ENCODE peak calls at places on chromosomes 13 and 19, in seven cellular contexts. E is mammary epithelial cell, Z is HCT116, Y is A549, K is hepatocyte, R is neural progenitor cell, A is PC-9. X is an unnamed sample.

GRCh38 chr13:110185696-110186095 is 121.3 kb downstream of the COL4A1 start:
- DNase-seq in Z (no peak), E (no peak), K (no peak), A (no peak), R (no peak), Y (no peak), X (peak; percentile 9)

GRCh38 chr19:34230833-34231232 is 23.5 kb upstream of the GARRE1 start:
- DNase-seq in K (no peak), R (no peak), Y (no peak), E (no peak), A (no peak), Z (no peak), X (no peak)

GRCh38 chr13:51971520-51972426 is 39.5 kb downstream of the ATP7B start:
- DNase-seq in K (no peak), Y (no peak), R (no peak), E (no peak), Z (no peak), A (no peak), X (no peak)

GRCh38 chr19:48415395-48415794 is 21.9 kb downstream of the GRIN2D start:
- DNase-seq in R (peak; percentile 77), E (peak; percentile 29), Y (peak; percentile 93), K (peak; percentile 84), A (peak; percentile 71), Z (peak; percentile 84), X (peak; percentile 89)

GRCh38 chr13:98484289-98485219 is 92.4 kb downstream of the STK24 start:
- DNase-seq in K (peak; percentile 91), Z (peak; percentile 97), R (peak; percentile 85), E (peak; percentile 99), A (peak; percentile 94), Y (peak; percentile 96), X (peak; percentile 99)

GRCh38 chr19:43763473-43763939 is 8.7 kb upstream of the SMG9 start:
- DNase-seq in R (no peak), Z (no peak), Y (no peak), E (no peak), A (no peak), K (no peak), X (peak; percentile 79)

GRCh38 chr13:97212540-97213146 is 9.5 kb upstream of the MBNL2 start:
- DNase-seq in E (peak; percentile 67), Z (no peak), K (peak; percentile 36), A (peak; percentile 40), Y (peak; percentile 48), R (no peak), X (peak; percentile 69)

GRCh38 chr19:34404109-34404909 is at the start of gene PDCD2L:
- DNase-seq in Z (peak; percentile 88), R (peak; percentile 97), A (peak; percentile 87), E (peak; percentile 81), Y (peak; percentile 97), K (peak; percentile 96), X (peak; percentile 93)

GRCh38 chr19:45113628-45114027 is 20.6 kb downstream of the PPP1R37 start:
- DNase-seq in A (peak; percentile 46), R (no peak), Z (no peak), E (no peak), K (peak; percentile 82), Y (no peak), X (no peak)

GRCh38 chr13:70107498-70108271 is at the start of gene ATXN8OS:
- DNase-seq in K (peak; percentile 9), A (no peak), E (peak; percentile 4), Z (no peak), R (peak; percentile 61), Y (no peak), X (no peak)

GRCh38 chr13:59997976-59998375 is 165.8 kb downstream of the DIAPH3 start:
- DNase-seq in Y (no peak), E (no peak), K (no peak), A (no peak), R (no peak), Z (no peak), X (no peak)

GRCh38 chr13:44243198-44243852 is 130.3 kb upstream of the SERP2 start:
- DNase-seq in Z (peak; percentile 92), K (peak; percentile 46), Y (peak; percentile 66), A (peak; percentile 78), E (peak; percentile 78), R (peak; percentile 59), X (peak; percentile 73)

GRCh38 chr13:110665491-110666254 is 40.2 kb downstream of the CARS2 start:
- DNase-seq in R (no peak), E (no peak), Y (no peak), Z (no peak), A (no peak), K (no peak), X (no peak)

GRCh38 chr13:36992362-36992761 is 6.8 kb downstream of the ALG5 start:
- DNase-seq in K (no peak), Y (no peak), Z (no peak), E (no peak), A (no peak), R (no peak), X (no peak)

GRCh38 chr13:66714795-66715194 is 515.3 kb downstream of the PCDH9 start:
- DNase-seq in K (no peak), A (no peak), Y (no peak), R (no peak), Z (no peak), E (no peak), X (no peak)

GRCh38 chr19:6228523-6229215 is 51.1 kb downstream of the MLLT1 start:
- DNase-seq in Y (no peak), K (no peak), Z (no peak), E (no peak), R (peak; percentile 63), A (no peak), X (no peak)

DNA sequence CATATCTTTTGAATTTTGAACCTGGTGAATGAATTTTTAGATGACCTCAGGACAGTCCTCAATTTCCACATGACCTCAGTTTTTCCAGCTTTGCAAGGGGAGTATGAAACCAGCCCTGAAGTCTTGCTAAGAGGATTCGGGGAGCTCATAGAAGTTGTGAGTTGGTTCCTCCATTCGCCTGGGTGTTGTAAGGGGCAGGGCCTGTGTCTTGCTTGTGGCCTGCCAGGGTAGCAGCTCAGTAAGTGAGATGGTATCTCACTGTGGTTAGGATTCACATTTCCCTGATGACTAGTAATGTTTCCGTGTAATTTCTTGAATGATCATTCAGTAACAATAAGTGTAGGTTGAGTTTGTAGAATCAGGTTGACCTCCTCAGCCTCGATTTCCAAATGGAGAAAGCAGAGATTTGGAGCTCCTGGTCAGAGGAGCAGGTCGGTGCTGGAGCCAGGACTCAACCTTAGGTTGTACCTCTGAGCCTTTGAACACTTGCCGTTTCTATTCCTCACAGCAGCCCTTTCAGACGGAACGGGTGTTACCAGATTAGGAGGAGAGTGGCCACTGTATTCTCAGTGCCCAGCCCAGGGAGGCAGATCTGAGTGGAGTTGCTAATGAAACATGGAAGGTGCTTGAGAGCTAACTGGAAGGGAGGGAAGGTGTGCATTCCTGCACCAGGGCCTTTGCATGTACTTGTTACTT is 14.6 kb downstream of the NACC1 start:
- DNase-seq in K (peak; percentile 2), E (peak; percentile 79), Z (no peak), A (peak; percentile 54), R (no peak), Y (no peak), X (peak; percentile 96)
- H3K4me2 ChIP-seq in K (no peak overlapping the region), E (no peak overlapping the region), Z (no peak overlapping the region), A (no peak overlapping the region), R (no peak overlapping the region), Y (no peak overlapping the region), X (peak overlapping the region; percentile 70)

GRCh38 chr19:11848200-11848593 is 329 bp upstream of the ZNF439 start:
- DNase-seq in K (no peak), R (no peak), E (no peak), Z (no peak), A (no peak), Y (no peak), X (no peak)
- H3K4me2 ChIP-seq in K (peak overlapping the region; percentile 79), R (no peak overlapping the region), E (no peak overlapping the region), Z (no peak overlapping the region), A (no peak overlapping the region), Y (no peak overlapping the region), X (peak overlapping the region; percentile 81)

GRCh38 chr19:2332341-2333026 is 4.0 kb downstream of the SPPL2B start:
- DNase-seq in Z (no peak), Y (no peak), R (no peak), K (no peak), A (no peak), E (no peak), X (no peak)

GRCh38 chr19:2334426-2334825 is 5.9 kb downstream of the SPPL2B start:
- DNase-seq in K (no peak), Y (no peak), E (no peak), Z (no peak), R (no peak), A (no peak), X (no peak)

GRCh38 chr19:2333807-2334211 is 5.3 kb downstream of the SPPL2B start:
- DNase-seq in E (no peak), R (no peak), Y (no peak), A (no peak), K (no peak), Z (no peak), X (no peak)

GRCh38 chr19:2331601-2332246 is 3.2 kb downstream of the SPPL2B start:
- DNase-seq in A (no peak), R (no peak), K (no peak), Y (no peak), Z (no peak), E (no peak), X (no peak)

DNA sequence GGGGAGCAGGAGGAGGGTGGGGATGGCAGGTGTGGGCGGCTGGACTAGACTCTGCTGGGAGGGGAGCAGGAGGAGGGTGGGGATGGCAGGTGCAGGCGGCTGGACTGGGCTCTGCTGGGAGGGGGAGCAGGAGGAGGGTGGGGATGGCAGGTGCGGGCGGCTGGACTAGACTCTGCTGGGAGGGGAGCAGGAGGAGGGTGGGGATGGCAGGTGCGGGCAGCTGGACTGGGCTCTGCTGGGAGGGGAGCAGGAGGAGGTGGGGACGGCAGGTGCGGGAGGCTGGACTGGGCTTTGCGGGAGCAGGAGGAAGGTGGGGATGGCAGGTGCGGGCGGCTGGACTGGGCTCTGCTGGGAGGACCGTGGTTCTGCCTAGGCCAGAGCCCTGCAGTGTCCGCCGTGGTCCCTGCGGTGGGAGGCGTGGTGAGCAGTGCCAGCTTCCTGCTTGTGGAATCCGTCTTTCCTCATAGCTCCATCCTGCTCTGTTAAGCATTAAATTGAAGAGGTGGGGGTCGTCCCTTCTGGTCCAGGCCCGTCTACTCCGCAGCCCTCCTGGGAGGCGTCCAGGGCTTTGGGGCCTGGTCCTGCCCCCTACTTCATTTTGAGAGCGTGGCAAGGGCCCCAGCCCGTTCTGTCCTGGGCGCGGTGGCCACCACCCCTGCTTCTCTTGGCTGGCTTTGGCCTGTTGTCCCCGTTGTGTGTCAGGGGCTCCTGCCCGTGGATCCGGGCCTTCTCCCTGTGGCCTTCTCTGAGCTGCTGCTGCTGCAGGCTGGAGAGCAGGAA is 4.7 kb downstream of the SPPL2B start:
- DNase-seq in A (no peak), R (no peak), K (peak; percentile 50), Z (no peak), Y (no peak), E (no peak), X (no peak)
- H3K4me2 ChIP-seq in A (no peak overlapping the region), R (peak overlapping the region; percentile 10), K (peak overlapping the region; percentile 33), Z (no peak overlapping the region), Y (no peak overlapping the region), E (no peak overlapping the region), X (no peak overlapping the region)

DNA sequence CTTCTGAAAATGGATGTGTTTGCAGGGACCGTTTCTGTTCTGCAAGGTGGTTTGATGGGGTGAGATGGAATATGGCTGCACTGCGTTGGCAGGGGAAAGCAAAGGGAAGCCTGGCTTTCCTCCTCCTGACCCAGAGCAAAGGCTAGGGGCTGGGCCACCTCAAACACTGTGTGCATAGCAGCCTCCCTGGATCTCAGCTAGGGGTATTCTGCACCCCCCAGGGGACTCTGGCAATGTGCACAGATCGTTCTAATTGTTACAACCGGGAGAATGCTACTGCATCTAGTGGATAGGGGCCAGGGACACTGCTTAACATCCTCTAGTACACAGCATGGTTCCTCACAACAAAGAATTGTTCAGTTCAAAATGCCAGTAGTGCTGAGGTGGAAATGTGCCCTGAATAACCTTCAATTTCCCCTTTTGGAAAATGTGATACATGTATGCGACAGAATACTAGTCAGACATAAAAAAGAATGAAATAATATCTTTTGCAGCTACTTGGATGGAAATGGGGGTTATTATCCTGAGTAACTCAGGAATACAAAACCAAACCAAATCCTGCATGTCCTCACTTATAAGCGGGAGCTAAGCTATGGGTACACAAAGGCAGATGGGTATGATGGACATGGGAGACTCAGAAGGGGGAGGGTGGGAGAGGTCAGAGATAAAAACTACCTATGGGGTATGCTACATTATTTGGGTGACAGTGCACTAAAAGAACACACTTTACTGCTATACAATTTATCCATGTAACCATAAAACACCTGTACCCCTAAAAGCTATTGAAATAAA is 671.2 kb downstream of the UQCRFS1 start:
- DNase-seq in E (no peak), Y (no peak), K (no peak), R (no peak), Z (no peak), A (no peak), X (no peak)
- H3K4me2 ChIP-seq in E (no peak overlapping the region), Y (no peak overlapping the region), K (no peak overlapping the region), R (no peak overlapping the region), Z (no peak overlapping the region), A (no peak overlapping the region), X (no peak overlapping the region)